ENCODE peak calls at places on chromosome 19, in eight cellular contexts. C is stimulated activated CD8-positive, alpha-beta memory T cell treated with anti-CD3 and anti-CD28 coated beads, Interleukin-7, amount 100 ng/mL, for 1 hour; F is fibroblast of mammary gland; A is ovary; J is activated CD4-positive, alpha-beta T cell treated with anti-CD3 and anti-CD28 coated beads, Interleukin-2, amount 50 U/mL, for 1 hour; P is thoracic aorta; S is epithelial cell of esophagus; K is head of caudate nucleus. X is an unnamed sample.

GRCh38 chr19:4115050-4115817 is 8.7 kb downstream of the MAP2K2 start:
- DNase-seq in C (peak), F (no peak), A (no peak), J (peak), P (no peak), S (no peak), K (peak), X (no peak)

GRCh38 chr19:13505164-13505695 is 1.0 kb downstream of the CACNA1A start:
- DNase-seq in C (no peak), F (no peak), A (no peak), J (no peak), P (no peak), S (no peak), K (no peak), X (no peak)

GRCh38 chr19:48961051-48961649 is 4.0 kb upstream of the FTL start:
- DNase-seq in C (no peak), F (peak), A (no peak), J (no peak), P (no peak), S (no peak), K (no peak), X (no peak)

GRCh38 chr19:52115526-52116053 is 20.0 kb upstream of the ZNF841 start:
- DNase-seq in C (no peak), F (no peak), A (no peak), J (no peak), P (no peak), S (no peak), K (no peak), X (no peak)

GRCh38 chr19:1690570-1691307 is 38.3 kb upstream of the TCF3 start:
- DNase-seq in C (no peak), F (peak), A (no peak), J (peak), P (no peak), S (peak), K (no peak), X (no peak)

GRCh38 chr19:18611327-18612050 is 1.2 kb upstream of the TMEM59L start:
- DNase-seq in C (no peak), F (no peak), A (no peak), J (no peak), P (no peak), S (no peak), K (no peak), X (no peak)

GRCh38 chr19:11261431-11261901 is 858 bp downstream of the DOCK6 start:
- DNase-seq in C (no peak), F (no peak), A (peak), J (no peak), P (no peak), S (no peak), K (no peak), X (no peak)

GRCh38 chr19:8220481-8220880 is 11.3 kb downstream of the CERS4 start:
- DNase-seq in C (no peak), F (no peak), A (no peak), J (no peak), P (no peak), S (no peak), K (no peak), X (no peak)

GRCh38 chr19:35828694-35829301 is 16.2 kb upstream of the PRODH2 start:
- DNase-seq in C (no peak), F (peak), A (peak), J (peak), P (no peak), S (peak), K (peak), X (no peak)

GRCh38 chr19:519449-519865 is 12.1 kb upstream of the CDC34 start:
- DNase-seq in C (no peak), F (no peak), A (no peak), J (no peak), P (no peak), S (no peak), K (no peak), X (no peak)

GRCh38 chr19:2149980-2150793 is 1.2 kb downstream of the AP3D1 start:
- DNase-seq in C (no peak), F (no peak), A (no peak), J (no peak), P (no peak), S (peak), K (no peak), X (no peak)

GRCh38 chr19:46622118-46622446 is 2.8 kb downstream of the PTGIR start:
- DNase-seq in C (no peak), F (no peak), A (no peak), J (no peak), P (no peak), S (no peak), K (no peak), X (no peak)

GRCh38 chr19:11339254-11340098 is at the start of gene RAB3D:
- DNase-seq in C (peak), F (peak), A (peak), J (peak), P (peak), S (peak), K (peak), X (peak)

GRCh38 chr19:18488838-18489626 is 32.8 kb downstream of the ELL start:
- DNase-seq in C (no peak), F (no peak), A (no peak), J (no peak), P (no peak), S (peak), K (peak), X (no peak)

GRCh38 chr19:14871619-14872230 is 14.2 kb downstream of the OR7A17 start:
- DNase-seq in C (no peak), F (peak), A (no peak), J (no peak), P (no peak), S (peak), K (no peak), X (no peak)

GRCh38 chr19:16608290-16608704 is 19.7 kb downstream of the MED26 start:
- DNase-seq in C (no peak), F (peak), A (peak), J (no peak), P (peak), S (peak), K (no peak), X (peak)

GRCh38 chr19:47124937-47125668 is 5.5 kb upstream of the SAE1 start:
- DNase-seq in C (no peak), F (peak), A (no peak), J (no peak), P (no peak), S (peak), K (no peak), X (no peak)

GRCh38 chr19:39810424-39810823 is 23.5 kb downstream of the DYRK1B start:
- DNase-seq in C (no peak), F (no peak), A (no peak), J (no peak), P (no peak), S (no peak), K (no peak), X (no peak)

GRCh38 chr19:56750658-56751057 is 79.1 kb upstream of the ZNF835 start:
- DNase-seq in C (no peak), F (no peak), A (no peak), J (no peak), P (no peak), S (no peak), K (no peak), X (no peak)

GRCh38 chr19:2170219-2170618 is 6.5 kb downstream of the DOT1L start:
- DNase-seq in C (no peak), F (no peak), A (no peak), J (no peak), P (no peak), S (no peak), K (no peak), X (no peak)